ENCODE peak calls at places on chromosomes 3 and 15, in five cellular contexts. One of them, this sample, is unnamed.

GRCh38 chr3:133776794-133777438 is 28.7 kb upstream of the SRPRB start:
- DNase-seq in astrocyte of the cerebellum: no peak
- DNase-seq in WERI-Rb-1: no peak
- DNase-seq in activated T-helper 9 cell treated with anti-CD3 and anti-CD28 coated beads, Interleukin-2, amount 50 U/mL, for 16 hours: no peak
- DNase-seq in NCI-H510A: no peak
- DNase-seq in this sample: no peak

GRCh38 chr3:64422192-64422591 is 196.9 kb upstream of the PRICKLE2 start:
- DNase-seq in activated T-helper 9 cell treated with anti-CD3 and anti-CD28 coated beads, Interleukin-2, amount 50 U/mL, for 16 hours: no peak
- DNase-seq in astrocyte of the cerebellum: no peak
- DNase-seq in WERI-Rb-1: no peak
- DNase-seq in NCI-H510A: no peak
- DNase-seq in this sample: no peak

GRCh38 chr15:85334241-85334640 is 46.2 kb upstream of the AKAP13 start:
- DNase-seq in astrocyte of the cerebellum: no peak
- DNase-seq in NCI-H510A: no peak
- DNase-seq in WERI-Rb-1: no peak
- DNase-seq in activated T-helper 9 cell treated with anti-CD3 and anti-CD28 coated beads, Interleukin-2, amount 50 U/mL, for 16 hours: no peak
- DNase-seq in this sample: no peak

GRCh38 chr3:13563321-13563720 is 14.4 kb downstream of the FBLN2 start:
- DNase-seq in activated T-helper 9 cell treated with anti-CD3 and anti-CD28 coated beads, Interleukin-2, amount 50 U/mL, for 16 hours: no peak
- DNase-seq in WERI-Rb-1: no peak
- DNase-seq in NCI-H510A: no peak
- DNase-seq in astrocyte of the cerebellum: no peak
- DNase-seq in this sample: no peak

GRCh38 chr15:100849021-100849831 is 30.4 kb upstream of the ALDH1A3 start:
- DNase-seq in astrocyte of the cerebellum: no peak
- DNase-seq in activated T-helper 9 cell treated with anti-CD3 and anti-CD28 coated beads, Interleukin-2, amount 50 U/mL, for 16 hours: peak; percentile 8
- DNase-seq in WERI-Rb-1: no peak
- DNase-seq in NCI-H510A: no peak
- DNase-seq in this sample: peak; percentile 9

GRCh38 chr15:58465866-58466517 is 34.2 kb downstream of the LIPC start:
- DNase-seq in astrocyte of the cerebellum: no peak
- DNase-seq in NCI-H510A: no peak
- DNase-seq in activated T-helper 9 cell treated with anti-CD3 and anti-CD28 coated beads, Interleukin-2, amount 50 U/mL, for 16 hours: no peak
- DNase-seq in WERI-Rb-1: no peak
- DNase-seq in this sample: no peak

GRCh38 chr3:29409409-29409808 is 128.5 kb downstream of the RBMS3 start:
- DNase-seq in astrocyte of the cerebellum: no peak
- DNase-seq in activated T-helper 9 cell treated with anti-CD3 and anti-CD28 coated beads, Interleukin-2, amount 50 U/mL, for 16 hours: no peak
- DNase-seq in NCI-H510A: no peak
- DNase-seq in WERI-Rb-1: no peak
- DNase-seq in this sample: no peak

GRCh38 chr3:46484911-46485696 is 12.7 kb upstream of the RTP3 start:
- DNase-seq in WERI-Rb-1: peak; percentile 74
- DNase-seq in activated T-helper 9 cell treated with anti-CD3 and anti-CD28 coated beads, Interleukin-2, amount 50 U/mL, for 16 hours: no peak
- DNase-seq in astrocyte of the cerebellum: no peak
- DNase-seq in NCI-H510A: peak; percentile 84
- DNase-seq in this sample: no peak

GRCh38 chr3:177827517-177828249 is 630.4 kb upstream of the TBL1XR1 start:
- DNase-seq in activated T-helper 9 cell treated with anti-CD3 and anti-CD28 coated beads, Interleukin-2, amount 50 U/mL, for 16 hours: no peak
- DNase-seq in WERI-Rb-1: no peak
- DNase-seq in NCI-H510A: no peak
- DNase-seq in astrocyte of the cerebellum: peak; percentile 77
- DNase-seq in this sample: no peak

GRCh38 chr3:50666801-50667200 is 7.9 kb upstream of the DOCK3 start:
- DNase-seq in activated T-helper 9 cell treated with anti-CD3 and anti-CD28 coated beads, Interleukin-2, amount 50 U/mL, for 16 hours: no peak
- DNase-seq in astrocyte of the cerebellum: no peak
- DNase-seq in NCI-H510A: no peak
- DNase-seq in WERI-Rb-1: no peak
- DNase-seq in this sample: no peak

GRCh38 chr3:50534721-50535330 is 31.4 kb upstream of the CACNA2D2 start:
- DNase-seq in NCI-H510A: no peak
- DNase-seq in astrocyte of the cerebellum: no peak
- DNase-seq in activated T-helper 9 cell treated with anti-CD3 and anti-CD28 coated beads, Interleukin-2, amount 50 U/mL, for 16 hours: no peak
- DNase-seq in WERI-Rb-1: no peak
- DNase-seq in this sample: no peak

GRCh38 chr3:192445768-192446644 is 281.3 kb downstream of the FGF12 start:
- DNase-seq in NCI-H510A: no peak
- DNase-seq in activated T-helper 9 cell treated with anti-CD3 and anti-CD28 coated beads, Interleukin-2, amount 50 U/mL, for 16 hours: no peak
- DNase-seq in astrocyte of the cerebellum: no peak
- DNase-seq in WERI-Rb-1: no peak
- DNase-seq in this sample: no peak

GRCh38 chr15:61141497-61142125 is 87.5 kb downstream of the RORA start:
- DNase-seq in astrocyte of the cerebellum: no peak
- DNase-seq in WERI-Rb-1: no peak
- DNase-seq in NCI-H510A: peak; percentile 57
- DNase-seq in activated T-helper 9 cell treated with anti-CD3 and anti-CD28 coated beads, Interleukin-2, amount 50 U/mL, for 16 hours: no peak
- DNase-seq in this sample: no peak

GRCh38 chr15:77748078-77749064 is 115.7 kb upstream of the LINGO1 start:
- DNase-seq in activated T-helper 9 cell treated with anti-CD3 and anti-CD28 coated beads, Interleukin-2, amount 50 U/mL, for 16 hours: no peak
- DNase-seq in astrocyte of the cerebellum: no peak
- DNase-seq in NCI-H510A: no peak
- DNase-seq in WERI-Rb-1: no peak
- DNase-seq in this sample: no peak

GRCh38 chr3:40016391-40016790 is 207.0 kb downstream of the MYRIP start:
- DNase-seq in WERI-Rb-1: no peak
- DNase-seq in astrocyte of the cerebellum: no peak
- DNase-seq in activated T-helper 9 cell treated with anti-CD3 and anti-CD28 coated beads, Interleukin-2, amount 50 U/mL, for 16 hours: no peak
- DNase-seq in NCI-H510A: no peak
- DNase-seq in this sample: no peak